ENCODE peak calls at places on chromosomes 5 and 9, in four cellular contexts. C, F, S and M are unnamed samples.

GRCh38 chr5:16140417-16140816 is 39.2 kb downstream of the MARCHF11 start:
- DNase-seq in C (no peak), F (no peak), S (no peak), M (no peak)

GRCh38 chr9:108786756-108787663 is 68.8 kb downstream of the ACTL7B start:
- DNase-seq in C (peak), F (peak), S (peak), M (peak)

GRCh38 chr5:171483453-171484177 is 64.2 kb downstream of the FGF18 start:
- DNase-seq in C (peak), F (no peak), S (no peak), M (peak)

GRCh38 chr5:61351733-61352132 is 19.7 kb downstream of the ZSWIM6 start:
- DNase-seq in C (no peak), F (no peak), S (no peak), M (no peak)

GRCh38 chr5:33936381-33937016 is at the start of gene RXFP3:
- DNase-seq in C (peak), F (no peak), S (peak), M (no peak)

GRCh38 chr5:57157191-57157590 is 16.7 kb upstream of the GPBP1 start:
- DNase-seq in C (no peak), F (no peak), S (no peak), M (peak)

GRCh38 chr9:22044583-22044982 is 35.5 kb upstream of the CDKN2B start:
- DNase-seq in C (peak), F (peak), S (peak), M (peak)

GRCh38 chr9:127183814-127184582 is 61.6 kb upstream of the ANGPTL2 start:
- DNase-seq in C (peak), F (no peak), S (peak), M (peak)

GRCh38 chr5:181223041-181223728 is at the start of gene TRIM41:
- DNase-seq in C (peak), F (peak), S (peak), M (peak)

GRCh38 chr5:115956957-115957356 is 5.3 kb upstream of the LVRN start:
- DNase-seq in C (no peak), F (no peak), S (no peak), M (no peak)

GRCh38 chr5:115963566-115963965 is 1.3 kb downstream of the LVRN start:
- DNase-seq in C (no peak), F (no peak), S (peak), M (no peak)

GRCh38 chr5:115961413-115962238 is 649 bp upstream of the LVRN start:
- DNase-seq in C (peak), F (no peak), S (peak), M (no peak)

GRCh38 chr5:115962565-115963402 is 509 bp downstream of the LVRN start:
- DNase-seq in C (no peak), F (no peak), S (peak), M (no peak)

DNA sequence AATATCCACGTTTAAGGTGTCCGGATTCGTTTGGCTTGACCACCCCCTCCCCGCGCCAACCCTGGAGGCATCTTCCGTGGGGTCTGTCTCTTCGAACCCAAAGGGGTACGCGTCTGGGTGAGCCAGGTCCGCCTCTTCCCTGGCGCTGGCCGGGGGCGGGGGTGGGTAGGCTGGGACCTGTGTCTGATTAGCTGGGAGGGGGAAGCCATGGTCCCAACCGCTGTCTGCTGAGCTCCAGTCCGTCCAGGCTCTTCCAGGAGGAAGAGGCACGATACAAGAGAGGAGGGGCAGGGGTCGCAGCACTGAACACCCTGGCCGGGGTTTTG is at the start of gene LVRN:
- DNase-seq in C (no peak), F (no peak), S (no peak), M (no peak)
- H3K4me3 ChIP-seq in C (peak), F (peak), S (peak), M (peak)

DNA sequence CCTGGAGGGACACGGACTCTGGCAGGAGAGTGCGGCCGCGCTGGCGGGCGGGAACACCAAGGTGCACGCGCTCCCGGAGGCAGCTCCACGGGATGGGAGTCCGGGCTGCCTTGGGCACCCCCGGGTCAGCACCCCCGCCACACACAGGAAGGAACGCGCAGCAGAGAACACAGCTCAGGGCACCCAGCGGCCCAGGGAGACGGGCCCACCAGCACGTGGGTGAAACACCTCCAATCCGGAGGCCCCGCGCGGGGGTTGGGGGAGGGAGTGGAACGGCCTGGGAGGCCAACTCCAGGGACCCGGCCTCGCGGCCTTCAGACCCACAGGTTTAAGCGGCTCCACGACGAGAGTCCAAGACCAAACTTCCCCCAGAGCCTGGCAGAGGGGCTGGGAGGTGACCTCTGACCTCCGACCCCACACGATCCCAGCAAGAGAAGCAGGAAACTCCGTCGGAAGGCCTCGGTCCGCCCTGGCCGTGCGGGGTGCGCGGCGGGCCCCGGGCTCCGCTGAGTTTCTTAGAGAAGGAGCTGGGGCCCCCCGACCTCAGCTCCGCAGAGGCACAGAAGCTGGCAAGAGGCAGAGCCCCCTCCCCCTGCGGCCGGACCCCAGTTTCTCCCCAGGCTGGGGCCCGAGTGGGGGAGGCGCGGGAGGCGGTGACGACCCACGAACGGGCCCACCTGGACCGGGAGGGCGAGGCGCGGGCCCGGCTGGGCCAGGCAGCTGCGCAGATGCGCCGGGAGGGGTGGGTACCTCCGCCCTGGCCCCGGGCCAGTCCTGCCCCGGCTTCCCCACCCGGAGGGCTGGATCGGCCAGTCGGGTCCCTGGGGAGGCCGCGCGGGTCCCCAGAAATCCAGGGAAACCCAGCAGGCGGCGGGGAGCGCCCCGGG is 851 bp downstream of the NACC2 start:
- DNase-seq in C (peak), F (peak), S (peak), M (peak)
- TF ChIP-seq CTCF in C (no peak), F (no peak), S (no peak), M (no peak)

GRCh38 chr5:85814596-85814995 is 803.1 kb upstream of the COX7C start:
- DNase-seq in C (no peak), F (no peak), S (no peak), M (no peak)
- H3K4me3 ChIP-seq in C (no peak), F (no peak), S (no peak), M (no peak)

DNA sequence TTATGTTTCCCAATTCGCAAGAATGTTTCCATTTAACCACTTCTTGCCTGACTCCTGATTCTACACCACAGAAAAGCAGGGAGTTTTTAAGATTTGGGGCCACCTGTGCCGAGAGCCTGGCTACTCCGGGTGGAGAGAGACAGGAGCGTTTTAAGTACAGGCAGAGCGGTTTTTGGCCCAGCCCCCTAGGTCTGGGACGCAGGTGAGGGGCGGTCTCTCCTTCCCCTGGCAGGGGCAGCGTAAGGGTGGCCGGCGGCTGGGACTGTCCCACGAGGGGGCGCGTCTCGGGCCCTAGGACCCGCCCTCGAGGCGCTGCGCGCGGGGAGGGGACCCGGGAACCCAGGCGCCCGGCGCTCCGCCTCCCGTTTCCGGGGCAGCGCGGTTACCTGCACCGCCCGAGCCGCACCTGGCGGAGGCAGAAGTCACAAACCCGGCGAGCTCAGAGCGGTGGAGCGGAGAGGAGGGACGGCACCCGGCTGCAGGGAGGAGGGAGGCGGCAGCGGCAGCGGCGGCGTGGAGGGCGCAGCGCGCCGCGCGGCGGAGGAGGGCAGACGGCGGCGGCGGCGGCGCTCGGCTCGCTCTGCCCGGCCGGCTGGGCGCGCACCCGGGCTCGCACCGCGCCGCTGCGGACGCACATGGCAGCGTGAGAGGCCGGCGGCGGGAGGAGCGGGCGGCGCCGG is at the start of gene WWC1:
- DNase-seq in C (no peak), F (peak), S (peak), M (peak)
- TF ChIP-seq CTCF in C (peak), F (peak), S (peak), M (no peak)

DNA sequence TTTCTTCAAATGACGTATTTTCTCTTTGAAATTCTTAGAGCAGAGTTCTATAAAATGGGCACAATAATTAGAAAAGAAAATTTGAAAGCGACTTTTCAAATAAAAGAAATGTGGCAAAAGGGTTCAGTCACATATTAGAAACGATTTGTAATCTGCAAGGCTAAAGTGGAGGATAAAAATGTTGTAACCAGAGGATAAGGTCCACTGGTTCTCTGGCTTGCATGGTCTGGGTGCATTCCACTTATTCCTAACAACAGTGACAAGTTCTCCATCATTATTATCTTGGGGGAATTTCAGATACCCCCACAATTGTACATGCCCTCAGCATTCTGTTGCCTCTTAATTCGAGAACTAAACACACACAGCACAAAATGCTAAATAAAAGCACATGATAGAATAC is 91.1 kb downstream of the IQGAP2 start:
- DNase-seq in C (no peak), F (no peak), S (no peak), M (no peak)
- H3K4me3 ChIP-seq in C (no peak), F (no peak), S (no peak), M (no peak)

GRCh38 chr5:10144040-10144439 is 105.6 kb downstream of the ATPSCKMT start:
- DNase-seq in C (no peak), F (no peak), S (no peak), M (no peak)

GRCh38 chr5:10138385-10139057 is 111.2 kb downstream of the ATPSCKMT start:
- DNase-seq in C (peak), F (no peak), S (peak), M (peak)

GRCh38 chr5:10145922-10146321 is 103.8 kb downstream of the ATPSCKMT start:
- DNase-seq in C (peak), F (peak), S (peak), M (peak)

DNA sequence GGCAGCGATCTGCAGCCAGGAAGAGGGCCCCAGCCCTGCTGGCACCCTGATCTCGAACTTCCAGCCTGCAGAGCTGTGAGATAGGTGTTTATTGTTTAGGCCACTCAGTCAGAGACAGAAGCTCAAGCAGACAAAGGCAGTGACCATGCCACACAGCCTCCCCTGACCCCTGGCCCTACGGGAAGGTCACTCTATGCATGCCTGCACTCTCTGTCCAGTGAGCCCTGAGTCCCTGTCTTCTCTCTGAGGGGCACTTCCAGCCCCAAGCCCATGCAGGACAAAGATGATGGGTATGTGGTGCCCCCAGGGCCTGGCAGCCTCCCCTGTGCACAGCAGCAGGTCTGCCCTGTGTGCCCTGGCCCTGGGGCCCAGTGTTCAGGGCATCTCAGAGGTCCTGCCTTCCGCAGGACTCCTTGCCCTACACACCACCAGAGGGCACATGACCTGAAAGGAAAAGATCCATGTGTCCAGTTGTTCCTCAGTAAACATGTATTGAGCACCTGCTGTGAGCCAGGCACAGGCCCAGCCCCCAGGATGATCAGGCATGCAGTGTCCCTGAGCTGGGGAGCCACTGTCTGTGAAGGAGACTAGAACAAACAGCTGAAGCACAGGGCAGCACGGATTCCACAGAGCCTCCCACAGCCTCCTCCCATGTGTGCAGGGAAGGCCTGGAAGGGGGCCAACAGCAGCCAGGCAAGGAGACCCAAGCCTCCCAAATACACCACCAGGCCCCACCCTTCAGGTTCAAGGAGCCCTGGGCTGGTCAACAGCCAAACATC is 109.3 kb downstream of the ATPSCKMT start:
- DNase-seq in C (peak), F (no peak), S (peak), M (peak)
- TF ChIP-seq CTCF in C (peak), F (peak), S (peak), M (peak)